ENCODE peak calls at places on chromosomes 7 and 10, in five cellular contexts. One of them, this sample, is unnamed.

GRCh38 chr10:15784237-15784636 is 64.5 kb upstream of the ITGA8 start:
- DNase-seq in fibroblast of mammary gland: no peak
- DNase-seq in AG09319: no peak
- DNase-seq in breast epithelium: no peak
- DNase-seq in GM13976: no peak
- DNase-seq in this sample: no peak

GRCh38 chr10:25758041-25758457 is 176.0 kb upstream of the MYO3A start:
- DNase-seq in GM13976: peak; percentile 20
- DNase-seq in AG09319: no peak
- DNase-seq in breast epithelium: no peak
- DNase-seq in fibroblast of mammary gland: peak; percentile 3
- DNase-seq in this sample: peak; percentile 46

GRCh38 chr10:33799281-33799943 is 464.9 kb upstream of the NRP1 start:
- DNase-seq in fibroblast of mammary gland: no peak
- DNase-seq in GM13976: no peak
- DNase-seq in breast epithelium: no peak
- DNase-seq in AG09319: no peak
- DNase-seq in this sample: no peak

GRCh38 chr7:135601182-135601581 is 43.5 kb downstream of the NUP205 start:
- DNase-seq in breast epithelium: no peak
- DNase-seq in GM13976: no peak
- DNase-seq in AG09319: no peak
- DNase-seq in fibroblast of mammary gland: peak; percentile 67
- DNase-seq in this sample: no peak

GRCh38 chr7:144812379-144813283 is 23.2 kb downstream of the TPK1 start:
- DNase-seq in breast epithelium: no peak
- DNase-seq in GM13976: no peak
- DNase-seq in fibroblast of mammary gland: no peak
- DNase-seq in AG09319: no peak
- DNase-seq in this sample: no peak

GRCh38 chr10:4344544-4344994 is 481.4 kb upstream of the AKR1E2 start:
- DNase-seq in breast epithelium: peak; percentile 57
- DNase-seq in GM13976: no peak
- DNase-seq in fibroblast of mammary gland: peak; percentile 100
- DNase-seq in AG09319: peak; percentile 98
- DNase-seq in this sample: no peak

GRCh38 chr10:69452676-69453415 is 1.6 kb downstream of the TSPAN15 start:
- DNase-seq in breast epithelium: no peak
- DNase-seq in GM13976: no peak
- DNase-seq in AG09319: no peak
- DNase-seq in fibroblast of mammary gland: no peak
- DNase-seq in this sample: no peak

GRCh38 chr7:46928719-46929118 is 653.2 kb downstream of the TNS3 start:
- DNase-seq in fibroblast of mammary gland: no peak
- DNase-seq in GM13976: no peak
- DNase-seq in breast epithelium: no peak
- DNase-seq in AG09319: no peak
- DNase-seq in this sample: no peak

GRCh38 chr7:74684921-74685320 is 27.4 kb downstream of the GTF2I start:
- DNase-seq in GM13976: no peak
- DNase-seq in breast epithelium: no peak
- DNase-seq in AG09319: no peak
- DNase-seq in fibroblast of mammary gland: no peak
- DNase-seq in this sample: no peak

GRCh38 chr10:46540412-46541016 is 15.9 kb downstream of the GPRIN2 start:
- DNase-seq in breast epithelium: peak; percentile 50
- DNase-seq in fibroblast of mammary gland: no peak
- DNase-seq in GM13976: no peak
- DNase-seq in AG09319: no peak
- DNase-seq in this sample: no peak

GRCh38 chr7:55100172-55100961 is 81.5 kb downstream of the EGFR start:
- DNase-seq in fibroblast of mammary gland: no peak
- DNase-seq in GM13976: no peak
- DNase-seq in breast epithelium: no peak
- DNase-seq in AG09319: no peak
- DNase-seq in this sample: no peak

GRCh38 chr7:150962743-150963399 is 15.2 kb downstream of the KCNH2 start:
- DNase-seq in GM13976: peak; percentile 92
- DNase-seq in AG09319: no peak
- DNase-seq in fibroblast of mammary gland: peak; percentile 20
- DNase-seq in breast epithelium: no peak
- DNase-seq in this sample: peak; percentile 92

GRCh38 chr7:24057243-24057642 is 226.7 kb upstream of the NPY start:
- DNase-seq in fibroblast of mammary gland: no peak
- DNase-seq in breast epithelium: no peak
- DNase-seq in AG09319: no peak
- DNase-seq in GM13976: no peak
- DNase-seq in this sample: no peak

GRCh38 chr10:127899766-127900382 is 7.0 kb upstream of the PTPRE start:
- DNase-seq in GM13976: no peak
- DNase-seq in breast epithelium: no peak
- DNase-seq in AG09319: no peak
- DNase-seq in fibroblast of mammary gland: peak; percentile 41
- DNase-seq in this sample: no peak

GRCh38 chr7:109246330-109247077 is 676.8 kb downstream of the DNAJB9 start:
- DNase-seq in AG09319: no peak
- DNase-seq in breast epithelium: no peak
- DNase-seq in GM13976: no peak
- DNase-seq in fibroblast of mammary gland: peak; percentile 31
- DNase-seq in this sample: no peak

GRCh38 chr7:44769381-44770209 is 20.9 kb downstream of the ZMIZ2 start:
- DNase-seq in GM13976: peak; percentile 77
- DNase-seq in fibroblast of mammary gland: peak; percentile 54
- DNase-seq in AG09319: no peak
- DNase-seq in breast epithelium: no peak
- DNase-seq in this sample: peak; percentile 78

GRCh38 chr10:84114088-84114667 is 25.1 kb upstream of the GHITM start:
- DNase-seq in GM13976: no peak
- DNase-seq in fibroblast of mammary gland: peak; percentile 1
- DNase-seq in breast epithelium: no peak
- DNase-seq in AG09319: no peak
- DNase-seq in this sample: no peak

GRCh38 chr10:113663908-113664307 is at the start of gene NRAP:
- DNase-seq in fibroblast of mammary gland: no peak
- DNase-seq in breast epithelium: no peak
- DNase-seq in AG09319: no peak
- DNase-seq in GM13976: no peak
- DNase-seq in this sample: no peak

GRCh38 chr7:17304926-17305325 is 6.5 kb downstream of the AHR start:
- DNase-seq in breast epithelium: no peak
- DNase-seq in GM13976: no peak
- DNase-seq in fibroblast of mammary gland: peak; percentile 94
- DNase-seq in AG09319: peak; percentile 50
- DNase-seq in this sample: no peak

GRCh38 chr10:104324931-104325330 is 13.3 kb downstream of the ITPRIP start:
- DNase-seq in fibroblast of mammary gland: no peak
- DNase-seq in AG09319: no peak
- DNase-seq in GM13976: no peak
- DNase-seq in breast epithelium: no peak
- DNase-seq in this sample: no peak

GRCh38 chr7:101140339-101140699 is 13.4 kb downstream of the SERPINE1 start:
- DNase-seq in GM13976: no peak
- DNase-seq in fibroblast of mammary gland: peak; percentile 67
- DNase-seq in breast epithelium: no peak
- DNase-seq in AG09319: no peak
- DNase-seq in this sample: no peak

GRCh38 chr7:101618916-101619315 is 10.2 kb downstream of the MYL10 start:
- DNase-seq in fibroblast of mammary gland: no peak
- DNase-seq in AG09319: no peak
- DNase-seq in GM13976: no peak
- DNase-seq in breast epithelium: no peak
- DNase-seq in this sample: no peak

GRCh38 chr7:108596560-108596959 is 26.9 kb downstream of the DNAJB9 start:
- DNase-seq in breast epithelium: no peak
- DNase-seq in GM13976: no peak
- DNase-seq in fibroblast of mammary gland: no peak
- DNase-seq in AG09319: no peak
- DNase-seq in this sample: no peak

GRCh38 chr7:101985646-101986199 is 168.3 kb downstream of the CUX1 start:
- DNase-seq in breast epithelium: no peak
- DNase-seq in fibroblast of mammary gland: no peak
- DNase-seq in GM13976: no peak
- DNase-seq in AG09319: no peak
- DNase-seq in this sample: no peak

GRCh38 chr7:49776994-49777393 is 3.6 kb downstream of the VWC2 start:
- DNase-seq in breast epithelium: no peak
- DNase-seq in GM13976: no peak
- DNase-seq in fibroblast of mammary gland: no peak
- DNase-seq in AG09319: no peak
- DNase-seq in this sample: no peak

GRCh38 chr7:93427107-93427506 is 147.4 kb downstream of the CALCR start:
- DNase-seq in breast epithelium: no peak
- DNase-seq in GM13976: no peak
- DNase-seq in fibroblast of mammary gland: no peak
- DNase-seq in AG09319: no peak
- DNase-seq in this sample: no peak

GRCh38 chr7:85075864-85076263 is 111.0 kb downstream of the SEMA3D start:
- DNase-seq in breast epithelium: no peak
- DNase-seq in AG09319: no peak
- DNase-seq in GM13976: no peak
- DNase-seq in fibroblast of mammary gland: no peak
- DNase-seq in this sample: no peak

GRCh38 chr7:32062150-32062549 is 8.1 kb downstream of the PDE1C start:
- DNase-seq in breast epithelium: no peak
- DNase-seq in GM13976: no peak
- DNase-seq in fibroblast of mammary gland: peak; percentile 29
- DNase-seq in AG09319: no peak
- DNase-seq in this sample: no peak

GRCh38 chr7:81482600-81483186 is 287.2 kb downstream of the HGF start:
- DNase-seq in GM13976: peak; percentile 32
- DNase-seq in fibroblast of mammary gland: peak; percentile 56
- DNase-seq in AG09319: no peak
- DNase-seq in breast epithelium: no peak
- DNase-seq in this sample: peak; percentile 16
- TF ChIP-seq CTCF in GM13976: peak; percentile 57
- TF ChIP-seq CTCF in fibroblast of mammary gland: peak; percentile 57
- TF ChIP-seq CTCF in AG09319: peak; percentile 43
- TF ChIP-seq CTCF in breast epithelium: peak; percentile 63
- TF ChIP-seq CTCF in this sample: peak; percentile 51

DNA sequence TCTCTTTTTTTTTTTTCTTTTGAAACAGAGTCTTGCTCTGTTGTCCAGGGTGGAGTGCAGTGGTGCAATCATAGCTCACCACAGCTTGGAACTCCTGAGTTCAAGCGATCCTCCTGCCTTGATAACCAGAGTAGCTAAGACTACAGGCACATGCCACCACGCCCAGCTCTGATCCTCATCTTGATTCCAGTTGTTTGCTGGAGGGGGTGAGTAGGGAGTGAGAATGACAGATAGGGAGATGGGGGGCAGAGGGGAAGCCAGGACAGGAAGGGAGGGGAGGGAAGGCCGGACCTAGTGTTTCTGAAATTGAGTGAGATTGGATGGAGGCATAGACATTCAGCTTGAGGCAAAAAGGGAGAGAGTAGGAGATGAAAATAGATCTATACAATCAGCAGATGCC is 25.2 kb upstream of the CPXM2 start:
- DNase-seq in fibroblast of mammary gland: no peak
- DNase-seq in GM13976: no peak
- DNase-seq in breast epithelium: no peak
- DNase-seq in AG09319: no peak
- DNase-seq in this sample: no peak
- TF ChIP-seq CTCF in fibroblast of mammary gland: no peak
- TF ChIP-seq CTCF in GM13976: no peak
- TF ChIP-seq CTCF in breast epithelium: no peak
- TF ChIP-seq CTCF in AG09319: no peak
- TF ChIP-seq CTCF in this sample: no peak

GRCh38 chr7:6136475-6136874 is 105.3 kb downstream of the ANKRD61 start:
- DNase-seq in breast epithelium: no peak
- DNase-seq in GM13976: no peak
- DNase-seq in fibroblast of mammary gland: no peak
- DNase-seq in AG09319: no peak
- DNase-seq in this sample: no peak
- TF ChIP-seq CTCF in breast epithelium: no peak
- TF ChIP-seq CTCF in GM13976: no peak
- TF ChIP-seq CTCF in fibroblast of mammary gland: no peak
- TF ChIP-seq CTCF in AG09319: no peak
- TF ChIP-seq CTCF in this sample: no peak

DNA sequence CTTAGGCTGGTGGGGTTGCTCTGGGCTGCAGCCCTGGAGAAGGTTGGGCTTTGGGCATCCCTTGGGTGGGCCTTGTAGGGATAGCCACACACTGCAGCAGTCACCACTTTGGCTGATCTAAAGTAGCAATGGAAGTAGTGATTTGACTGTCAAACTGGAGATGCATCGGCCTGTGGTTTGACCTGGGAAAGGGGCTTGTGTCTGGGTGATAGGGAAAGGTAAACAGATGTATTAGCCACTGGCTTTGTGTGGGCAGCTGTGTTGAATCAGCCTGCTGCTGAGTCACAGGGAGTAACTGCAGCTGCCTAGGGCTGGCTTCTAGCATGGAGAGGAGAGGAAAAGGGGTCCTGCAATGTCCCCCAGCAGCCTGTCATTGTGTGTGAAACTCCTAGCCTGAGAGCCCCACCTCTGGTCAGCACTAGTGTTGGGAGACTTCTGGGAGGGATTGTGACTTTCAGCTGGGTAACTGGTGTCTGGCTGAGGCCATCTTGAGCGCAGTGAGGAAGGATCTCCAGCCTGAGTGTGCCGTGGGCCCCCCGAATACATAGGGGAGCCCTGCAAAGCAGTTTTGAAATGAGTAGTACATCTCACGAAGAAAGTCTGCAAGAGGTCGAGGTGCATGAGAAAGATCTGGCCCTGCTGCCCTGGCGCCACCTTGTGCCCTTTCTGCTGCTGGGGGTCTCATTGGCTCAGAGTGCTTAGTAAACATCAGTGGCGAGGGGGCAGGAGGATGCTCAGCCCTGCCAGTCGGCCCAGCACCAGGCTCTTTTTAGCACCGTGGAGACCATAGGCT is 117.3 kb downstream of the FANK1 start:
- DNase-seq in fibroblast of mammary gland: peak; percentile 92
- DNase-seq in AG09319: no peak
- DNase-seq in breast epithelium: no peak
- DNase-seq in GM13976: peak; percentile 34
- DNase-seq in this sample: peak; percentile 27
- TF ChIP-seq CTCF in fibroblast of mammary gland: no peak
- TF ChIP-seq CTCF in AG09319: peak; percentile 1
- TF ChIP-seq CTCF in breast epithelium: no peak
- TF ChIP-seq CTCF in GM13976: no peak
- TF ChIP-seq CTCF in this sample: peak; percentile 35

GRCh38 chr10:7085913-7086589 is 324.8 kb downstream of the SFMBT2 start:
- DNase-seq in breast epithelium: no peak
- DNase-seq in fibroblast of mammary gland: peak; percentile 69
- DNase-seq in GM13976: no peak
- DNase-seq in AG09319: no peak
- DNase-seq in this sample: no peak
- TF ChIP-seq CTCF in breast epithelium: no peak
- TF ChIP-seq CTCF in fibroblast of mammary gland: peak; percentile 26
- TF ChIP-seq CTCF in GM13976: no peak
- TF ChIP-seq CTCF in AG09319: no peak
- TF ChIP-seq CTCF in this sample: no peak

GRCh38 chr10:100869399-100869798 is 43.4 kb upstream of the SLF2 start:
- DNase-seq in breast epithelium: no peak
- DNase-seq in fibroblast of mammary gland: no peak
- DNase-seq in GM13976: no peak
- DNase-seq in AG09319: no peak
- DNase-seq in this sample: no peak
- TF ChIP-seq CTCF in breast epithelium: no peak
- TF ChIP-seq CTCF in fibroblast of mammary gland: no peak
- TF ChIP-seq CTCF in GM13976: no peak
- TF ChIP-seq CTCF in AG09319: no peak
- TF ChIP-seq CTCF in this sample: no peak

This sample was measured in GM13977.